ENCODE peak calls at places on chromosomes 1 and 21, in eight cellular contexts. N, Q, S, V, J, D, X and U are unnamed samples.

GRCh38 chr1:181784039-181784683 is 277.4 kb downstream of the ZNF648 start:
- DNase-seq in S (no peak), D (no peak), Q (no peak), V (no peak), X (no peak), N (no peak), J (no peak), U (no peak)

GRCh38 chr1:5858844-5859407 is 133.3 kb downstream of the NPHP4 start:
- DNase-seq in V (no peak), J (no peak), Q (no peak), D (no peak), N (no peak), S (no peak), X (peak; percentile 30), U (no peak)

GRCh38 chr1:6743189-6744101 is 41.8 kb upstream of the CAMTA1 start:
- DNase-seq in D (peak; percentile 90), Q (peak; percentile 43), V (no peak), N (no peak), X (peak; percentile 26), J (no peak), S (peak; percentile 78), U (peak; percentile 11)

GRCh38 chr1:171966426-171967220 is 125.3 kb downstream of the DNM3 start:
- DNase-seq in S (no peak), Q (no peak), D (no peak), X (no peak), N (no peak), J (no peak), V (no peak), U (no peak)

GRCh38 chr1:116504308-116505156 is 66.3 kb downstream of the CD58 start:
- DNase-seq in D (peak; percentile 85), Q (no peak), X (no peak), V (peak; percentile 9), S (peak; percentile 31), J (no peak), N (peak; percentile 70), U (no peak)

GRCh38 chr1:25573591-25573930 is 30.2 kb downstream of the LDLRAP1 start:
- DNase-seq in N (no peak), V (no peak), S (no peak), D (no peak), Q (no peak), J (no peak), X (no peak), U (no peak)

GRCh38 chr1:66412689-66413088 is 121.3 kb upstream of the SGIP1 start:
- DNase-seq in J (no peak), S (no peak), D (no peak), V (no peak), N (no peak), Q (no peak), X (no peak), U (no peak)

GRCh38 chr1:82273816-82274215 is 473.1 kb downstream of the ADGRL2 start:
- DNase-seq in X (no peak), J (no peak), D (peak; percentile 5), V (no peak), S (no peak), N (no peak), Q (no peak), U (no peak)

GRCh38 chr21:43322805-43323204 is 104.1 kb downstream of the SIK1 start:
- DNase-seq in X (no peak), Q (no peak), N (no peak), J (no peak), D (no peak), S (no peak), V (no peak), U (no peak)

GRCh38 chr1:66434096-66434495 is 99.9 kb upstream of the SGIP1 start:
- DNase-seq in N (no peak), S (no peak), V (no peak), Q (no peak), D (peak; percentile 69), J (no peak), X (no peak), U (no peak)

GRCh38 chr1:228272831-228273571 is 65.2 kb downstream of the OBSCN start:
- DNase-seq in X (no peak), N (no peak), Q (no peak), D (no peak), V (no peak), J (no peak), S (peak; percentile 4), U (no peak)

GRCh38 chr1:223838125-223838854 is 7.5 kb downstream of the TP53BP2 start:
- DNase-seq in N (no peak), S (no peak), D (no peak), X (no peak), J (no peak), V (no peak), Q (no peak), U (no peak)

GRCh38 chr21:36852293-36852692 is 114.2 kb downstream of the HLCS start:
- DNase-seq in Q (peak; percentile 73), S (no peak), V (no peak), N (no peak), J (no peak), D (no peak), X (no peak), U (no peak)

GRCh38 chr21:31351438-31351837 is 7.4 kb upstream of the TIAM1 start:
- DNase-seq in N (no peak), S (no peak), X (no peak), J (no peak), V (no peak), D (peak; percentile 67), Q (no peak), U (peak; percentile 63)

GRCh38 chr1:201149400-201149799 is 4.9 kb downstream of the TMEM9 start:
- DNase-seq in S (no peak), J (peak; percentile 35), D (peak; percentile 25), V (peak; percentile 63), X (no peak), N (no peak), Q (no peak), U (no peak)

GRCh38 chr1:202281316-202282016 is 60.3 kb downstream of the UBE2T start:
- DNase-seq in N (no peak), Q (no peak), J (no peak), V (no peak), X (no peak), S (peak; percentile 28), D (peak; percentile 91), U (no peak)

GRCh38 chr21:31347435-31348032 is 3.5 kb upstream of the TIAM1 start:
- DNase-seq in Q (peak; percentile 49), X (no peak), D (no peak), V (peak; percentile 35), J (no peak), N (no peak), S (peak; percentile 40), U (no peak)

GRCh38 chr1:32765561-32766327 is 51.4 kb downstream of the YARS1 start:
- DNase-seq in V (no peak), S (no peak), Q (no peak), J (no peak), N (no peak), X (peak; percentile 73), D (no peak), U (no peak)

GRCh38 chr1:241614144-241614543 is 26.0 kb downstream of the CHML start:
- DNase-seq in Q (no peak), D (peak; percentile 45), S (no peak), N (no peak), V (no peak), J (no peak), X (no peak), U (no peak)

GRCh38 chr1:153206631-153207030 is 3.4 kb downstream of the LELP1 start:
- DNase-seq in D (no peak), N (no peak), S (no peak), V (no peak), Q (no peak), J (no peak), X (no peak), U (no peak)

GRCh38 chr1:183403386-183403957 is 14.7 kb downstream of the NMNAT2 start:
- DNase-seq in V (no peak), Q (no peak), X (no peak), D (no peak), N (no peak), S (no peak), J (no peak), U (no peak)

GRCh38 chr1:175035860-175036259 is 12.6 kb upstream of the MRPS14 start:
- DNase-seq in J (no peak), D (no peak), X (no peak), N (no peak), V (no peak), S (no peak), Q (no peak), U (no peak)

GRCh38 chr1:201739054-201739453 is 89.9 kb upstream of the IPO9 start:
- DNase-seq in D (no peak), N (no peak), Q (no peak), V (no peak), X (no peak), S (no peak), J (no peak), U (no peak)

GRCh38 chr1:46224966-46225365 is 21.8 kb downstream of the LURAP1 start:
- DNase-seq in N (no peak), D (no peak), V (no peak), S (no peak), X (no peak), Q (no peak), J (no peak), U (no peak)

GRCh38 chr21:46092026-46092764 is 5.7 kb upstream of the COL6A2 start:
- DNase-seq in V (no peak), N (no peak), X (no peak), S (peak; percentile 93), D (peak; percentile 99), Q (no peak), J (no peak), U (no peak)

GRCh38 chr1:177948336-177948972 is 21.4 kb downstream of the SEC16B start:
- DNase-seq in X (peak; percentile 58), J (peak; percentile 55), V (peak; percentile 52), Q (peak; percentile 91), S (peak; percentile 71), D (peak; percentile 44), N (no peak), U (no peak)

GRCh38 chr21:27423073-27423472 is 456.2 kb upstream of the ADAMTS5 start:
- DNase-seq in J (no peak), S (peak; percentile 78), D (peak; percentile 84), X (no peak), V (no peak), Q (no peak), N (no peak), U (no peak)

GRCh38 chr1:183180634-183181056 is 5.4 kb upstream of the LAMC2 start:
- DNase-seq in D (peak; percentile 84), N (no peak), X (no peak), V (no peak), S (no peak), Q (peak; percentile 50), J (no peak), U (no peak)

GRCh38 chr1:180157576-180158057 is 2.9 kb downstream of the QSOX1 start:
- DNase-seq in Q (no peak), V (no peak), J (no peak), S (no peak), N (no peak), X (no peak), D (no peak), U (no peak)